ENCODE peak calls at places on chromosomes 6 and 20, in four cellular contexts. V, U, S and Z are unnamed samples.

GRCh38 chr6:55040102-55040848 is 134.0 kb upstream of the HCRTR2 start:
- DNase-seq in S (no peak), V (no peak), U (no peak), Z (peak)

GRCh38 chr6:12033770-12034169 is 21.7 kb downstream of the HIVEP1 start:
- DNase-seq in U (no peak), V (no peak), S (no peak), Z (peak)

GRCh38 chr20:12482661-12483060 is 526.1 kb upstream of the SPTLC3 start:
- DNase-seq in U (no peak), S (no peak), V (no peak), Z (no peak)

GRCh38 chr20:63734946-63735858 is 1.3 kb upstream of the LIME1 start:
- DNase-seq in S (no peak), U (no peak), V (peak), Z (no peak)

GRCh38 chr6:125273965-125274364 is 27.8 kb downstream of the HDDC2 start:
- DNase-seq in U (no peak), V (no peak), S (no peak), Z (no peak)

GRCh38 chr20:23298926-23299672 is 51.5 kb upstream of the NXT1 start:
- DNase-seq in U (no peak), S (no peak), V (no peak), Z (no peak)

GRCh38 chr20:3923818-3924217 is 34.6 kb downstream of the PANK2 start:
- DNase-seq in V (no peak), U (no peak), S (no peak), Z (no peak)

GRCh38 chr6:41039060-41039998 is at the start of gene UNC5CL:
- DNase-seq in S (no peak), U (peak), V (peak), Z (peak)

GRCh38 chr6:31170600-31170881 is at the start of gene POU5F1:
- DNase-seq in S (no peak), V (no peak), U (no peak), Z (no peak)

GRCh38 chr6:150352321-150353296 is 16.2 kb upstream of the IYD start:
- DNase-seq in U (peak), V (no peak), S (no peak), Z (peak)

GRCh38 chr20:51661609-51662178 is 106.5 kb downstream of the ATP9A start:
- DNase-seq in S (no peak), V (no peak), U (peak), Z (no peak)

GRCh38 chr6:14742171-14742570 is 503.7 kb upstream of the JARID2 start:
- DNase-seq in V (no peak), S (no peak), U (no peak), Z (no peak)

GRCh38 chr6:96659084-96659845 is 96.3 kb downstream of the FHL5 start:
- DNase-seq in V (no peak), S (no peak), U (peak), Z (no peak)

GRCh38 chr20:62258499-62259293 is 20.4 kb downstream of the OSBPL2 start:
- DNase-seq in S (no peak), V (no peak), U (no peak), Z (no peak)

GRCh38 chr6:158698876-158699440 is 49.1 kb downstream of the SYTL3 start:
- DNase-seq in S (no peak), V (no peak), U (no peak), Z (no peak)